ENCODE peak calls at places on chromosomes 1 and 21, in four cellular contexts. B is GM20000, E is type B pancreatic cell, N is transverse colon. R is an unnamed sample.

GRCh38 chr1:67261646-67262045 is 46.0 kb upstream of the IL12RB2 start:
- DNase-seq in B (no peak), E (no peak), N (peak; percentile 10), R (no peak)

GRCh38 chr1:157203166-157203565 is 65.0 kb upstream of the ETV3 start:
- DNase-seq in B (no peak), E (no peak), N (no peak), R (no peak)

GRCh38 chr21:33541105-33541711 is 709 bp downstream of the GART start:
- DNase-seq in B (peak; percentile 15), E (no peak), N (no peak), R (no peak)

GRCh38 chr21:33896691-33897090 is 18.9 kb downstream of the ATP5PO start:
- DNase-seq in B (no peak), E (no peak), N (no peak), R (no peak)

GRCh38 chr1:146049436-146049835 is 27.9 kb upstream of the HJV start:
- DNase-seq in B (no peak), E (no peak), N (no peak), R (no peak)

GRCh38 chr1:212754715-212755114 is 36.9 kb downstream of the NSL1 start:
- DNase-seq in B (no peak), E (no peak), N (no peak), R (no peak)

GRCh38 chr1:207034998-207035397 is 2.4 kb upstream of the C1orf116 start:
- DNase-seq in B (no peak), E (no peak), N (no peak), R (no peak)

GRCh38 chr1:247849616-247850015 is 7.4 kb upstream of the TRIM58 start:
- DNase-seq in B (no peak), E (no peak), N (no peak), R (no peak)

GRCh38 chr1:219081943-219082925 is 91.4 kb upstream of the LYPLAL1 start:
- DNase-seq in B (no peak), E (no peak), N (no peak), R (no peak)

GRCh38 chr1:147177611-147178370 is 5.5 kb upstream of the PRKAB2 start:
- DNase-seq in B (no peak), E (no peak), N (no peak), R (no peak)

GRCh38 chr1:49298304-49298703 is 521.6 kb upstream of the BEND5 start:
- DNase-seq in B (no peak), E (no peak), N (no peak), R (no peak)

GRCh38 chr1:36735939-36736730 is 253.4 kb upstream of the CSF3R start:
- DNase-seq in B (no peak), E (peak; percentile 25), N (no peak), R (no peak)

GRCh38 chr1:218284377-218284916 is 646 bp upstream of the RRP15 start:
- DNase-seq in B (no peak), E (no peak), N (no peak), R (no peak)

GRCh38 chr1:179048339-179049124 is 22.8 kb downstream of the FAM20B start:
- DNase-seq in B (no peak), E (no peak), N (no peak), R (no peak)

R was measured in osteocyte.